ENCODE peak calls at places on chromosomes 11 and 22, in six cellular contexts. P is hepatic stellate cell, D is suprapubic skin, K is psoas muscle, C is H9, V is immature natural killer cell. W is an unnamed sample.

GRCh38 chr11:129946965-129947364 is 51.6 kb upstream of the NFRKB start:
- DNase-seq in D (no peak), K (no peak), C (no peak), V (no peak), P (no peak), W (no peak)

GRCh38 chr11:64360403-64360980 is 1.5 kb downstream of the RPS6KA4 start:
- DNase-seq in P (no peak), K (no peak), D (no peak), V (no peak), C (no peak), W (no peak)

GRCh38 chr11:87666730-87667129 is 508.5 kb downstream of the RAB38 start:
- DNase-seq in K (no peak), P (no peak), C (no peak), D (no peak), V (no peak), W (no peak)

GRCh38 chr11:70711095-70711910 is 313.0 kb downstream of the CTTN start:
- DNase-seq in K (no peak), P (no peak), V (no peak), C (peak; percentile 28), D (no peak), W (no peak)

GRCh38 chr22:38957808-38958207 is 399 bp downstream of the APOBEC3A start:
- DNase-seq in D (no peak), P (no peak), C (no peak), K (no peak), V (no peak), W (no peak)

GRCh38 chr22:39349967-39350802 is at the start of gene SYNGR1:
- DNase-seq in P (no peak), D (no peak), K (no peak), V (peak; percentile 17), C (no peak), W (no peak)

GRCh38 chr11:74006743-74007304 is 2.1 kb downstream of the UCP3 start:
- DNase-seq in P (no peak), C (no peak), K (no peak), V (no peak), D (no peak), W (no peak)

GRCh38 chr11:80451105-80451504 is 1010.3 kb upstream of the TENM4 start:
- DNase-seq in D (no peak), P (no peak), K (no peak), C (no peak), V (no peak), W (no peak)

GRCh38 chr22:26767351-26767970 is 110.1 kb downstream of the MIAT start:
- DNase-seq in V (no peak), D (no peak), K (no peak), P (no peak), C (no peak), W (no peak)

GRCh38 chr11:2668876-2669275 is 30.9 kb downstream of the KCNQ1OT1 start:
- DNase-seq in V (no peak), K (no peak), C (no peak), P (no peak), D (peak; percentile 54), W (no peak)

GRCh38 chr11:11849127-11849746 is 7.5 kb downstream of the USP47 start:
- DNase-seq in P (no peak), K (peak; percentile 66), D (peak; percentile 69), V (peak; percentile 68), C (peak; percentile 62), W (no peak)

GRCh38 chr11:117591316-117592039 is 205.5 kb downstream of the DSCAML1 start:
- DNase-seq in C (no peak), K (no peak), P (no peak), D (no peak), V (no peak), W (no peak)

GRCh38 chr11:117090111-117090706 is 8.0 kb downstream of the SIK3 start:
- DNase-seq in P (no peak), D (no peak), C (no peak), V (no peak), K (no peak), W (no peak)

GRCh38 chr11:72347691-72348090 is 86.6 kb downstream of the CLPB start:
- DNase-seq in D (no peak), V (no peak), K (no peak), P (no peak), C (no peak), W (no peak)

GRCh38 chr11:46309669-46310288 is 32.3 kb downstream of the CREB3L1 start:
- DNase-seq in K (no peak), P (no peak), D (no peak), V (no peak), C (no peak), W (no peak)

GRCh38 chr22:32684148-32684821 is 117.2 kb upstream of the TIMP3 start:
- DNase-seq in C (no peak), K (no peak), D (no peak), P (no peak), V (no peak), W (no peak)

GRCh38 chr11:70913715-70914231 is 338.6 kb downstream of the SHANK2 start:
- DNase-seq in K (no peak), P (no peak), C (no peak), V (no peak), D (no peak), W (no peak)

GRCh38 chr22:21445437-21446127 is 21.6 kb upstream of the TMEM191C start:
- DNase-seq in P (no peak), V (no peak), D (peak; percentile 71), K (peak; percentile 50), C (peak; percentile 12), W (no peak)

GRCh38 chr22:46401370-46401769 is 65.9 kb downstream of the TRMU start:
- DNase-seq in D (no peak), P (no peak), K (no peak), C (no peak), V (no peak), W (no peak)

GRCh38 chr11:92653448-92653847 is 316.0 kb upstream of the MTNR1B start:
- DNase-seq in K (no peak), V (no peak), D (no peak), C (no peak), P (no peak), W (no peak)

GRCh38 chr22:45895436-45896152 is 81.4 kb downstream of the WNT7B start:
- DNase-seq in D (no peak), V (no peak), C (no peak), K (peak; percentile 38), P (no peak), W (no peak)

GRCh38 chr22:38454361-38455062 is 487 bp downstream of the KCNJ4 start:
- DNase-seq in K (no peak), D (no peak), C (no peak), V (no peak), P (no peak), W (no peak)

GRCh38 chr22:49004484-49005399 is 822.9 kb downstream of the BRD1 start:
- DNase-seq in K (peak; percentile 22), D (no peak), C (peak; percentile 16), V (no peak), P (no peak), W (no peak)

GRCh38 chr11:134529212-134530096 is 117.4 kb upstream of the B3GAT1 start:
- DNase-seq in P (no peak), V (no peak), K (no peak), C (peak; percentile 28), D (peak; percentile 73), W (no peak)

GRCh38 chr11:66864172-66864901 is 7.5 kb downstream of the LRFN4 start:
- DNase-seq in K (no peak), V (no peak), D (no peak), C (no peak), P (no peak), W (no peak)

GRCh38 chr11:111183706-111184105 is 61.8 kb upstream of the POU2AF2 start:
- DNase-seq in P (no peak), C (no peak), D (no peak), V (no peak), K (no peak), W (no peak)

GRCh38 chr22:45975266-45976161 is 1.4 kb downstream of the WNT7B start:
- DNase-seq in D (no peak), K (no peak), C (no peak), V (no peak), P (no peak), W (no peak)

GRCh38 chr22:23175817-23176644 is 4.3 kb upstream of the BCR start:
- DNase-seq in P (no peak), C (no peak), D (no peak), V (no peak), K (no peak), W (no peak)

GRCh38 chr11:116557261-116557660 is 215.5 kb downstream of the BUD13 start:
- DNase-seq in V (no peak), K (no peak), C (no peak), P (no peak), D (no peak), W (no peak)

GRCh38 chr11:126477526-126478275 is 122.2 kb downstream of the ST3GAL4 start:
- DNase-seq in D (no peak), K (peak; percentile 40), C (no peak), V (no peak), P (no peak), W (no peak)

GRCh38 chr11:13891911-13892310 is 70.6 kb upstream of the SPON1 start:
- DNase-seq in K (no peak), V (no peak), C (no peak), P (no peak), D (no peak), W (no peak)

GRCh38 chr11:110565344-110565684 is 135.6 kb downstream of the FDX1 start:
- DNase-seq in V (no peak), D (no peak), P (no peak), K (no peak), C (peak; percentile 64), W (no peak)

GRCh38 chr22:40422558-40423245 is 52.3 kb downstream of the SGSM3 start:
- DNase-seq in K (peak; percentile 44), V (no peak), C (no peak), P (no peak), D (no peak), W (no peak)

GRCh38 chr11:1384206-1384965 is 5.3 kb upstream of the BRSK2 start:
- DNase-seq in P (no peak), C (no peak), D (no peak), V (no peak), K (peak; percentile 46), W (no peak)

GRCh38 chr11:64519541-64519940 is 71.5 kb upstream of the SLC22A12 start:
- DNase-seq in C (no peak), V (no peak), P (no peak), D (no peak), K (no peak), W (no peak)

W was measured in H54.